ENCODE peak calls at places on chromosomes 13 and 19, in six cellular contexts. One of them, this sample, is unnamed.

GRCh38 chr19:8147579-8147978 is 1.8 kb downstream of the FBN3 start:
- DNase-seq in K562: no peak
- DNase-seq in HepG2: no peak
- DNase-seq in GM12878: no peak
- DNase-seq in H1: no peak
- DNase-seq in GM12892: no peak
- DNase-seq in this sample: no peak

GRCh38 chr13:92260363-92260762 is 861.9 kb downstream of the GPC5 start:
- DNase-seq in H1: no peak
- DNase-seq in K562: no peak
- DNase-seq in HepG2: no peak
- DNase-seq in GM12878: no peak
- DNase-seq in GM12892: no peak
- DNase-seq in this sample: no peak

GRCh38 chr13:20360041-20360491 is 127.9 kb upstream of the GJB6 start:
- DNase-seq in GM12892: no peak
- DNase-seq in GM12878: no peak
- DNase-seq in HepG2: no peak
- DNase-seq in K562: peak; percentile 1
- DNase-seq in H1: no peak
- DNase-seq in this sample: no peak

GRCh38 chr13:48412100-48412556 is 785 bp downstream of the LPAR6 start:
- DNase-seq in GM12878: no peak
- DNase-seq in H1: no peak
- DNase-seq in HepG2: no peak
- DNase-seq in K562: no peak
- DNase-seq in GM12892: no peak
- DNase-seq in this sample: no peak

GRCh38 chr13:38872693-38873092 is 117.9 kb downstream of the STOML3 start:
- DNase-seq in HepG2: peak; percentile 35
- DNase-seq in GM12878: no peak
- DNase-seq in H1: peak; percentile 51
- DNase-seq in K562: peak; percentile 57
- DNase-seq in GM12892: peak; percentile 5
- DNase-seq in this sample: peak; percentile 2

GRCh38 chr13:110472904-110473563 is 88.5 kb downstream of the RAB20 start:
- DNase-seq in HepG2: no peak
- DNase-seq in GM12892: no peak
- DNase-seq in GM12878: no peak
- DNase-seq in H1: no peak
- DNase-seq in K562: no peak
- DNase-seq in this sample: no peak

GRCh38 chr19:23783634-23784033 is 24.9 kb upstream of the ZNF681 start:
- DNase-seq in HepG2: no peak
- DNase-seq in GM12878: no peak
- DNase-seq in GM12892: no peak
- DNase-seq in K562: no peak
- DNase-seq in H1: no peak
- DNase-seq in this sample: no peak

GRCh38 chr13:113460064-113460555 is 6.8 kb upstream of the ADPRHL1 start:
- DNase-seq in GM12892: no peak
- DNase-seq in H1: no peak
- DNase-seq in HepG2: no peak
- DNase-seq in K562: no peak
- DNase-seq in GM12878: no peak
- DNase-seq in this sample: no peak

GRCh38 chr19:29971648-29972047 is 29.6 kb downstream of the URI1 start:
- DNase-seq in GM12892: no peak
- DNase-seq in GM12878: no peak
- DNase-seq in HepG2: no peak
- DNase-seq in K562: no peak
- DNase-seq in H1: no peak
- DNase-seq in this sample: no peak

GRCh38 chr13:106566682-106567420 is 1.1 kb downstream of the ARGLU1 start:
- DNase-seq in GM12878: no peak
- DNase-seq in HepG2: peak; percentile 32
- DNase-seq in GM12892: peak; percentile 47
- DNase-seq in K562: peak; percentile 69
- DNase-seq in H1: no peak
- DNase-seq in this sample: peak; percentile 50

GRCh38 chr19:15463865-15464371 is 426 bp downstream of the RASAL3 start:
- DNase-seq in GM12878: no peak
- DNase-seq in HepG2: no peak
- DNase-seq in K562: no peak
- DNase-seq in H1: no peak
- DNase-seq in GM12892: peak; percentile 66
- DNase-seq in this sample: peak; percentile 73

GRCh38 chr13:98206946-98207345 is 29.9 kb upstream of the RNF113B start:
- DNase-seq in HepG2: no peak
- DNase-seq in GM12892: no peak
- DNase-seq in GM12878: no peak
- DNase-seq in K562: no peak
- DNase-seq in H1: no peak
- DNase-seq in this sample: no peak

GRCh38 chr13:18212873-18213272 is 968.8 kb downstream of the TUBA3C start:
- DNase-seq in K562: no peak
- DNase-seq in H1: no peak
- DNase-seq in GM12878: no peak
- DNase-seq in GM12892: no peak
- DNase-seq in HepG2: peak; percentile 5
- DNase-seq in this sample: no peak

GRCh38 chr19:45423589-45424190 is at the start of gene ERCC1:
- DNase-seq in HepG2: peak; percentile 96
- DNase-seq in H1: peak; percentile 98
- DNase-seq in GM12892: peak; percentile 94
- DNase-seq in GM12878: peak; percentile 89
- DNase-seq in K562: peak; percentile 99
- DNase-seq in this sample: peak; percentile 91

GRCh38 chr13:28597641-28598040 is 61.3 kb upstream of the POMP start:
- DNase-seq in HepG2: no peak
- DNase-seq in GM12892: no peak
- DNase-seq in K562: no peak
- DNase-seq in H1: no peak
- DNase-seq in GM12878: no peak
- DNase-seq in this sample: no peak

GRCh38 chr13:45356966-45357689 is 16.1 kb upstream of the TPT1 start:
- DNase-seq in GM12878: no peak
- DNase-seq in K562: no peak
- DNase-seq in GM12892: no peak
- DNase-seq in H1: no peak
- DNase-seq in HepG2: no peak
- DNase-seq in this sample: no peak

GRCh38 chr13:110471833-110472162 is 89.7 kb downstream of the RAB20 start:
- DNase-seq in K562: peak; percentile 75
- DNase-seq in GM12892: peak; percentile 68
- DNase-seq in HepG2: no peak
- DNase-seq in H1: no peak
- DNase-seq in GM12878: peak; percentile 87
- DNase-seq in this sample: peak; percentile 80

GRCh38 chr13:96963786-96964475 is 30.3 kb downstream of the OXGR1 start:
- DNase-seq in GM12892: no peak
- DNase-seq in K562: no peak
- DNase-seq in H1: no peak
- DNase-seq in HepG2: no peak
- DNase-seq in GM12878: no peak
- DNase-seq in this sample: no peak

GRCh38 chr19:42455621-42456081 is 12.9 kb upstream of the CXCL17 start:
- DNase-seq in H1: no peak
- DNase-seq in K562: no peak
- DNase-seq in GM12892: no peak
- DNase-seq in HepG2: no peak
- DNase-seq in GM12878: no peak
- DNase-seq in this sample: no peak

GRCh38 chr13:50156140-50156539 is 140.9 kb downstream of the KCNRG start:
- DNase-seq in GM12878: no peak
- DNase-seq in K562: no peak
- DNase-seq in HepG2: peak; percentile 35
- DNase-seq in H1: no peak
- DNase-seq in GM12892: no peak
- DNase-seq in this sample: no peak

GRCh38 chr19:43572172-43572588 is 3.1 kb downstream of the XRCC1 start:
- DNase-seq in H1: no peak
- DNase-seq in K562: no peak
- DNase-seq in GM12878: no peak
- DNase-seq in HepG2: no peak
- DNase-seq in GM12892: no peak
- DNase-seq in this sample: no peak

GRCh38 chr13:37648604-37649003 is 50.0 kb upstream of the POSTN start:
- DNase-seq in K562: no peak
- DNase-seq in H1: no peak
- DNase-seq in HepG2: no peak
- DNase-seq in GM12878: no peak
- DNase-seq in GM12892: no peak
- DNase-seq in this sample: no peak

GRCh38 chr19:58578430-58578925 is 5.3 kb upstream of the MZF1 start:
- DNase-seq in GM12892: no peak
- DNase-seq in K562: peak; percentile 21
- DNase-seq in HepG2: no peak
- DNase-seq in GM12878: no peak
- DNase-seq in H1: no peak
- DNase-seq in this sample: no peak

DNA sequence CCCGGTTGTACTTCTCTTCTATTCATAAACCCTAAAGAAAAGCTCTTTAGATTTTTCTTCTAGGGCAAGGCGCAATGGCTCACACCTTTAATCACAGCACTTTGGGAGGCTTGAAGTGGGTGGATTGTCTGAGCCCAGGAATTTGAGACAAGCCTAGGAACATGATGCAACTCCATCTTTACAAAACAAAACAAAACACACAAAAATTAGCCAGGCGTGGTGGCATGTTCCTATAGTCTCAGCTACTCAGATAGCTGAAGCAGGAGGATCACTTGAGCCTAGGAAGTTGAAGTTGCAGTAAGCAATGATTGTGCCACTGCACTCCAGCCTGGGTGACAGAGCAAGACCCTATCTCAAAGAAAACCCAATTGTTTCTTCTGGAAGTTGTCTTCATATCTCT is 240.3 kb downstream of the SHISA2 start:
- DNase-seq in HepG2: no peak
- DNase-seq in GM12892: no peak
- DNase-seq in H1: no peak
- DNase-seq in K562: no peak
- DNase-seq in GM12878: no peak
- DNase-seq in this sample: no peak
- TF ChIP-seq TAF1 in HepG2: no peak
- TF ChIP-seq TAF1 in GM12892: no peak
- TF ChIP-seq TAF1 in H1: no peak
- TF ChIP-seq TAF1 in K562: no peak
- TF ChIP-seq TAF1 in GM12878: no peak
- TF ChIP-seq TAF1 in this sample: no peak

DNA sequence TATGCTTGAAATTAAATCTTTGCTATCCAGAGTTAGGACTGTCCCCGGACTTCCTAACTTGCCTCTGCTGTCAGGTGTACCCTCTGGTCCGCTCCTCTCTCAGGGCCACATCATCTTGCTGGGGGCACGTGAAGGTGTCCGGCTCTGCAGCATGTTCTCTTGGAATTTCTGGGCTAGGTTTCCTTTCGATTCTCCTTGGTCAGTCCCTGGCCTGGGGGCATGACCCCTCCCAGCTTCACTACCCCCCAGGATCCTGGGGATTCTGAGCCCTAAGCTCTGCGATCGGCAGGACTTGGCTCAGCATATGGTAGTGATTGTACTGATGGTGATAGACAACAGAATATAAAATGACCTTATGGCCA is 5.1 kb upstream of the GPI start:
- DNase-seq in GM12892: no peak
- DNase-seq in HepG2: no peak
- DNase-seq in GM12878: no peak
- DNase-seq in K562: no peak
- DNase-seq in H1: no peak
- DNase-seq in this sample: no peak
- TF ChIP-seq POLR2A in GM12892: no peak
- TF ChIP-seq POLR2A in HepG2: no peak
- TF ChIP-seq POLR2A in GM12878: no peak
- TF ChIP-seq POLR2A in K562: no peak
- TF ChIP-seq POLR2A in H1: no peak
- TF ChIP-seq POLR2A in this sample: no peak

GRCh38 chr19:16897572-16898056 is 8.8 kb downstream of the F2RL3 start:
- DNase-seq in GM12878: no peak
- DNase-seq in K562: no peak
- DNase-seq in GM12892: no peak
- DNase-seq in HepG2: no peak
- DNase-seq in H1: no peak
- DNase-seq in this sample: no peak
- TF ChIP-seq TAF1 in GM12878: no peak
- TF ChIP-seq TAF1 in K562: no peak
- TF ChIP-seq TAF1 in GM12892: no peak
- TF ChIP-seq TAF1 in HepG2: no peak
- TF ChIP-seq TAF1 in H1: no peak
- TF ChIP-seq TAF1 in this sample: no peak

GRCh38 chr13:24512208-24513068 is at the start of gene PARP4:
- DNase-seq in H1: no peak
- DNase-seq in K562: peak; percentile 87
- DNase-seq in HepG2: peak; percentile 93
- DNase-seq in GM12878: peak; percentile 34
- DNase-seq in GM12892: peak; percentile 66
- DNase-seq in this sample: peak; percentile 65
- TF ChIP-seq POLR2A in H1: peak; percentile 79
- TF ChIP-seq POLR2A in K562: peak; percentile 91
- TF ChIP-seq POLR2A in HepG2: peak; percentile 93
- TF ChIP-seq POLR2A in GM12878: peak; percentile 92
- TF ChIP-seq POLR2A in GM12892: peak; percentile 87
- TF ChIP-seq POLR2A in this sample: peak; percentile 86

DNA sequence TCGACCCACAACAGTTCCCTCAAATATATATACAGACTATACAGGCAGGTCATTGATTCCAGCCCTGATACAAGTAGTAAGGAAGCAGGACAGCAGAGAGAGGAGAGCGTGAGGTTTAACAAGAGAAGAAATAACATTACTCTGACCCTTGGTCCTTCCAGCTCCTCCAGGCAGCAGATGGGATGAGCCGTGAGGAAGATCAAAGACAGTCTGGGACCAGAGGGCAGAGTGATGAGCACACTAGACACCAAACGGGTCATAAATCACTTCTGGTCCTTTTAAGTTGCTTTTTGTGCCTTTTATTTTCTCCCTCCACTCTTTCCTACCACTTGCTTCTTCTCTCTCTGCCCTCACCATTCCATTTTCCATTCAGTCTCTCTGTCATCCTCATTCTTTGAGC is 16.9 kb upstream of the MICU2 start:
- DNase-seq in K562: no peak
- DNase-seq in HepG2: no peak
- DNase-seq in H1: no peak
- DNase-seq in GM12892: no peak
- DNase-seq in GM12878: no peak
- DNase-seq in this sample: no peak
- TF ChIP-seq TAF1 in K562: no peak
- TF ChIP-seq TAF1 in HepG2: no peak
- TF ChIP-seq TAF1 in H1: no peak
- TF ChIP-seq TAF1 in GM12892: no peak
- TF ChIP-seq TAF1 in GM12878: no peak
- TF ChIP-seq TAF1 in this sample: no peak